ENCODE peak calls at places on chromosomes 12 and 14, in seven cellular contexts. D is sigmoid colon; A is CD8-positive, alpha-beta memory T cell; E is right atrium auricular region; Z is Panc1; R is effector memory CD4-positive, alpha-beta T cell; V is left lung. T is an unnamed sample. For H3K4me1, the result is how much of the 10 kb centered on the place peaks cover.

GRCh38 chr14:23306412-23307145 is at the start of gene BCL2L2:
- DNase-seq in V (peak), E (peak), A (no peak), D (peak), R (no peak), Z (no peak), T (peak)

GRCh38 chr12:131832393-131833231 is 4.4 kb downstream of the MMP17 start:
- DNase-seq in A (no peak), Z (no peak), V (no peak), D (peak), R (no peak), E (no peak), T (no peak)

GRCh38 chr14:24429395-24430142 is at the start of the genes CBLN3 and KHNYN:
- DNase-seq in D (peak), Z (no peak), E (peak), V (peak), R (peak), A (peak), T (peak)

GRCh38 chr12:5022030-5022429 is 21.6 kb upstream of the KCNA5 start:
- DNase-seq in A (no peak), Z (no peak), E (no peak), R (no peak), D (no peak), V (no peak), T (no peak)

GRCh38 chr14:86712176-86712575 is 1182.2 kb downstream of the FLRT2 start:
- DNase-seq in Z (no peak), R (no peak), E (no peak), D (no peak), A (no peak), V (no peak), T (no peak)

GRCh38 chr12:110316861-110317260 is 35.8 kb downstream of the ATP2A2 start:
- DNase-seq in R (no peak), Z (no peak), D (no peak), V (no peak), E (no peak), A (no peak), T (no peak)

GRCh38 chr14:50954811-50955372 is 10.6 kb upstream of the PYGL start:
- DNase-seq in V (no peak), R (no peak), E (no peak), D (no peak), Z (peak), A (peak), T (no peak)

GRCh38 chr14:20684662-20685456 is 499 bp downstream of the RNASE4 start:
- DNase-seq in Z (no peak), E (peak), A (no peak), R (no peak), V (peak), D (peak), T (no peak)

GRCh38 chr14:89014570-89014847 is 190.1 kb downstream of the TTC8 start:
- DNase-seq in Z (no peak), D (no peak), V (no peak), E (no peak), A (no peak), R (no peak), T (no peak)
- H3K27ac ChIP-seq in Z (no peak), D (no peak), V (no peak), E (no peak), A (no peak), R (no peak), T (no peak)

GRCh38 chr14:93035917-93036651 is 79.6 kb downstream of the ITPK1 start:
- DNase-seq in R (no peak), A (no peak), D (peak), V (no peak), Z (no peak), E (no peak), T (no peak)
- H3K4me1 ChIP-seq in R (under half), A (under half), D (under half), V (under half), Z (under half), E (half or more), T (half or more)

DNA sequence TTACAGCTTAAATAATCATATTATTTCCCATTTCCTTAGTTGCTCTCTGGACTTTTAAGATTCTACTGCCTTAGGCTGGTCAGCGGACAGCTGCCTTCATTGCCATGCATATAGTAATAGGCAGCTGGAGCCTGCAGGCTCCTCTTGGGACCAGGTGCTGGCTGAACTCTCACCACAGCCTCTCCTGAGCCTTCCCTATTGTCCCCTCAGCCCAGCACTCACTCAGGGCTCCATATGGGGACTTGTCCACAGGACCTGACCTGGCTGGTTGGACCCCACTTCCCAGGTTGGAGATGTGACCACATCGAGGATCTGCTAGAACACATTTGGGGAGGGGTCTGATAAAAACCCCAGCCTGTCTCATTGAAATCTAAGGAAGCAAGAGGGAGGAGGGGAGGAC is 405.4 kb downstream of the DPF3 start:
- DNase-seq in E (no peak), R (no peak), D (no peak), V (no peak), A (no peak), Z (no peak), T (no peak)
- H3K27ac ChIP-seq in E (no peak), R (no peak), D (no peak), V (no peak), A (no peak), Z (no peak), T (no peak)

DNA sequence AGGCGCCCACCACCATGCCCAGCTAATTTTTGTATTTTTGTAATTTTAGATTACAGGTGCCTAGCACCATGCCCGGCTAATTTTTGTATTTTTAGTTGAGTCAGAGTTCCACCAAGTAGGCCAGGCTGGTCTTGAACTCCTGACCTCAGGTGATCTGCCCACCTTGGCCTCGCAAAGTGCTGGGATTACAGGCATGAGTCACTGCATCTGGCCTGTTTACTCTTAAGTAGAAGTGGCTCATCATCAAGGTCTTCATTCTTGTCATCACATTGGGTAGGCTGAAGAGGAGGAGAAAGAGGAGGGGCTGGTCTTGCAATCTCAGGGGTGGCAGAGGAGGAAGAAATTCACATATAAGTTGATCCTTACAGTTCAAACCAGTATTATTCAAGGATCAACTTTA is 152.4 kb upstream of the ATP2B1 start:
- DNase-seq in V (no peak), D (no peak), Z (no peak), A (no peak), R (no peak), E (no peak), T (no peak)
- H3K4me1 ChIP-seq in V (under half), D (under half), Z (under half), A (under half), R (under half), E (under half), T (under half)

GRCh38 chr14:90568405-90568804 is 171.6 kb downstream of the CALM1 start:
- DNase-seq in Z (no peak), A (no peak), E (no peak), V (no peak), D (peak), R (no peak), T (no peak)
- H3K27ac ChIP-seq in Z (no peak), A (no peak), E (no peak), V (no peak), D (peak), R (no peak), T (peak)

GRCh38 chr14:102256691-102257090 is 48.3 kb downstream of the MOK start:
- DNase-seq in D (no peak), V (no peak), E (no peak), A (no peak), R (no peak), Z (no peak), T (peak)
- H3K4me1 ChIP-seq in D (under half), V (under half), E (under half), A (under half), R (under half), Z (under half), T (under half)

DNA sequence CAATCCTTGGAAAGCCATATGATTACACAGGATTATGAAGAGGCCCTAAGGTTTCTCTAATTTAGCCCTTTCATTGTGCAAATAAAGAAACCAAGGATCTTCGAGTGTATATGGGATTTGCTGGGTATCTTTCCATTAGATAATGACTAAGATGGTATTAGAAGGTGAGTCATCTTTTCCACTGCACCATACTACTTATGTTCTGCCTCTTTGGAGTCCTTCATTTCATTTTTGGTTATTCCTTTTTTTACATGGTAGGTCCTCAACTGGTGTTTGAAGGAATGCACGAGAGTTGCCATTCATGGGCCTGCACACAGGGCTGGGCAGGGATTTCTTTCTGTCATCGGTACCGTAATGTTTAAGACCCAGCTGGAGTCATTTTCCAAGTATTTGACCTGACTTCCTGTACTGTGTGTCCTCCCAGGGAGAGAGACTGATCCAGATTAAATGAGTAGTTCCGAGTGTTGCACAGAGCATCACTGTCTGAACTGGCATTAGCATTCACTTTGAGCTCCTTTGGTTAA is 85.7 kb downstream of the BORCS5 start:
- DNase-seq in R (no peak), A (no peak), V (no peak), Z (no peak), E (no peak), D (no peak), T (no peak)
- H3K27ac ChIP-seq in R (peak), A (peak), V (peak), Z (no peak), E (peak), D (peak), T (peak)

GRCh38 chr12:106093246-106093645 is 45.5 kb downstream of the NUAK1 start:
- DNase-seq in D (no peak), A (no peak), Z (no peak), R (no peak), V (no peak), E (no peak), T (no peak)
- H3K4me1 ChIP-seq in D (under half), A (under half), Z (under half), R (under half), V (under half), E (half or more), T (under half)

DNA sequence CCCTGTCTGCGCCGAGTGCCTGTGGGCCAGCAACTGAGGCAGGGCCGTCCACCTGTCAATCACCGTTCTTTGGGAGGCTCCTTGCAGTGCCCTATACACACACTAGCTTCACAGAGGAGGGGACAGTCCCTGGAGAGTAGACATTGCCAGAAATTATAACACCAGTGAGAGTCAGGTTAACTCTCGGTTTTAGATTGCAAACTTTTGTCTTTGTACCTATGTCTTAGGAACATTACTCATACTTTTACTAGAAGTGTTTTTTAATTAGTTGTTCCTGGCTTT is 84.4 kb upstream of the DYNC1H1 start:
- DNase-seq in R (no peak), E (no peak), D (no peak), Z (no peak), V (no peak), A (no peak), T (no peak)
- H3K27ac ChIP-seq in R (no peak), E (no peak), D (peak), Z (no peak), V (no peak), A (no peak), T (no peak)

DNA sequence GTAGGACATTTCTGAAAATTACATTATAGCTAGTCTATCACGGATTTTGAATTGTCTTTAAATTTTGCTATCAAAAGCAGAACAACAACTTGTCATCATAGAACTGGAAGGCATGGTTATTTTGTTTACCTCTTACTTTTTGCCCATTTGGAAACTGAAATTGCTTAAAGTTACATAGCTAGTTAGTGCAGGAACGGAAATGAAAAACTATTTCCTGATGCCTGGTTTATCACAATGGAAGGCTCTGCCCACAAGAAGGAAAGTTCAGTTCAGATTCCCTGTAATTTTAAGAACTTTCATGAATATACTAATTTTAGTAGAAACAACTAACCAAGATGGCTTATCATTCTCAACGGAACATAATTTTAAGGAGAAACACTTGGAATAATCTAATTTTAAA is 427.7 kb downstream of the RAD51B start:
- DNase-seq in D (no peak), V (no peak), A (no peak), E (no peak), R (no peak), Z (no peak), T (no peak)
- H3K4me1 ChIP-seq in D (under half), V (under half), A (under half), E (half or more), R (under half), Z (half or more), T (half or more)